ENCODE peak calls at places on chromosomes 13 and 19, in four cellular contexts. B, E, Z and G are unnamed samples.

GRCh38 chr13:113915012-113915763 is 51.3 kb upstream of the GAS6 start:
- DNase-seq in B (peak; percentile 2), E (no peak), Z (no peak), G (no peak)

GRCh38 chr19:28633223-28634030 is 579.5 kb downstream of the UQCRFS1 start:
- DNase-seq in B (peak; percentile 19), E (peak; percentile 46), Z (peak; percentile 76), G (peak; percentile 49)

GRCh38 chr13:98978280-98978679 is 416 bp upstream of the DOCK9 start:
- DNase-seq in Z (no peak), E (no peak), B (no peak), G (peak; percentile 72)

GRCh38 chr13:97079726-97080125 is 85.5 kb upstream of the OXGR1 start:
- DNase-seq in B (no peak), Z (no peak), E (no peak), G (no peak)

GRCh38 chr19:1266818-1267440 is 2.2 kb upstream of the CIRBP start:
- DNase-seq in B (peak; percentile 72), E (peak; percentile 15), Z (peak; percentile 71), G (peak; percentile 42)

GRCh38 chr19:52997975-52998374 is 15.7 kb upstream of the ERVV-1 start:
- DNase-seq in E (no peak), B (no peak), Z (no peak), G (no peak)

GRCh38 chr13:65829241-65830008 is 1400.7 kb downstream of the PCDH9 start:
- DNase-seq in B (no peak), E (no peak), Z (no peak), G (no peak)

GRCh38 chr13:63438951-63439350 is 2023.3 kb upstream of the PCDH20 start:
- DNase-seq in E (no peak), B (no peak), Z (no peak), G (no peak)

GRCh38 chr19:54030895-54031586 is 32.7 kb downstream of the VSTM1 start:
- DNase-seq in E (no peak), B (no peak), Z (peak; percentile 14), G (no peak)

GRCh38 chr13:28655566-28655965 is 3.4 kb upstream of the POMP start:
- DNase-seq in Z (no peak), B (no peak), E (no peak), G (peak; percentile 56)

GRCh38 chr19:5246554-5247155 is 94.0 kb downstream of the PTPRS start:
- DNase-seq in Z (no peak), B (no peak), E (no peak), G (peak; percentile 27)

GRCh38 chr19:36010402-36010801 is 1.8 kb upstream of the SYNE4 start:
- DNase-seq in Z (no peak), B (no peak), E (no peak), G (no peak)

GRCh38 chr19:14368011-14368513 is 13.2 kb upstream of the ADGRE5 start:
- DNase-seq in B (peak; percentile 52), E (peak; percentile 70), Z (peak; percentile 34), G (no peak)

GRCh38 chr19:22783651-22784050 is 300 bp downstream of the ZNF99 start:
- DNase-seq in Z (no peak), E (no peak), B (no peak), G (no peak)

GRCh38 chr19:6501740-6502648 is at the start of gene TUBB4A:
- DNase-seq in Z (peak; percentile 84), B (peak; percentile 42), E (no peak), G (no peak)

GRCh38 chr13:109945206-109945960 is 159.0 kb upstream of the IRS2 start:
- DNase-seq in Z (no peak), B (no peak), E (no peak), G (peak; percentile 69)

GRCh38 chr19:3981736-3982681 is 3.3 kb downstream of the EEF2 start:
- DNase-seq in Z (no peak), E (no peak), B (no peak), G (no peak)

GRCh38 chr19:33660426-33661160 is 38.8 kb downstream of the CHST8 start:
- DNase-seq in Z (no peak), B (no peak), E (no peak), G (no peak)

GRCh38 chr19:38032151-38032550 is 125.1 kb downstream of the SIPA1L3 start:
- DNase-seq in B (no peak), E (no peak), Z (no peak), G (peak; percentile 93)

GRCh38 chr13:50152655-50153309 is 137.5 kb downstream of the KCNRG start:
- DNase-seq in B (no peak), Z (peak; percentile 81), E (no peak), G (no peak)

GRCh38 chr13:83508905-83509304 is 373.4 kb downstream of the SLITRK1 start:
- DNase-seq in B (no peak), E (no peak), Z (no peak), G (no peak)

GRCh38 chr13:43364210-43365041 is 341.0 kb downstream of the DNAJC15 start:
- DNase-seq in Z (no peak), B (no peak), E (no peak), G (peak; percentile 47)